ENCODE peak calls at places on chromosome 18, in nine cellular contexts. One of them, this sample, is unnamed.

GRCh38 chr18:62827397-62827796 is 112.1 kb downstream of the PHLPP1 start:
- DNase-seq in stimulated activated CD4-positive, alpha-beta T cell treated with anti-CD3 and anti-CD28 coated beads, Interleukin-2, amount 100 ng/mL, for 24 hours: no peak
- DNase-seq in lower lobe of right lung: no peak
- DNase-seq in transverse colon: no peak
- DNase-seq in NCI-H2029: no peak
- DNase-seq in hepatocyte: no peak
- DNase-seq in hepatic stellate cell: no peak
- DNase-seq in NCI-H2107: peak
- DNase-seq in thoracic aorta: no peak
- DNase-seq in this sample: no peak

GRCh38 chr18:435940-436339 is 64.6 kb downstream of the COLEC12 start:
- DNase-seq in stimulated activated CD4-positive, alpha-beta T cell treated with anti-CD3 and anti-CD28 coated beads, Interleukin-2, amount 100 ng/mL, for 24 hours: no peak
- DNase-seq in lower lobe of right lung: no peak
- DNase-seq in transverse colon: no peak
- DNase-seq in NCI-H2029: no peak
- DNase-seq in hepatocyte: no peak
- DNase-seq in hepatic stellate cell: no peak
- DNase-seq in NCI-H2107: no peak
- DNase-seq in thoracic aorta: no peak
- DNase-seq in this sample: no peak

GRCh38 chr18:36302676-36303075 is 5.2 kb downstream of the FHOD3 start:
- DNase-seq in stimulated activated CD4-positive, alpha-beta T cell treated with anti-CD3 and anti-CD28 coated beads, Interleukin-2, amount 100 ng/mL, for 24 hours: no peak
- DNase-seq in lower lobe of right lung: no peak
- DNase-seq in transverse colon: no peak
- DNase-seq in NCI-H2029: no peak
- DNase-seq in hepatocyte: no peak
- DNase-seq in hepatic stellate cell: no peak
- DNase-seq in NCI-H2107: no peak
- DNase-seq in thoracic aorta: no peak
- DNase-seq in this sample: no peak

GRCh38 chr18:48040457-48041110 is 110.1 kb upstream of the SMAD2 start:
- DNase-seq in stimulated activated CD4-positive, alpha-beta T cell treated with anti-CD3 and anti-CD28 coated beads, Interleukin-2, amount 100 ng/mL, for 24 hours: no peak
- DNase-seq in lower lobe of right lung: no peak
- DNase-seq in transverse colon: no peak
- DNase-seq in NCI-H2029: no peak
- DNase-seq in hepatocyte: no peak
- DNase-seq in hepatic stellate cell: no peak
- DNase-seq in NCI-H2107: no peak
- DNase-seq in thoracic aorta: no peak
- DNase-seq in this sample: no peak

GRCh38 chr18:48674198-48674721 is 135.4 kb downstream of the CTIF start:
- DNase-seq in stimulated activated CD4-positive, alpha-beta T cell treated with anti-CD3 and anti-CD28 coated beads, Interleukin-2, amount 100 ng/mL, for 24 hours: no peak
- DNase-seq in lower lobe of right lung: no peak
- DNase-seq in transverse colon: peak
- DNase-seq in NCI-H2029: no peak
- DNase-seq in hepatocyte: peak
- DNase-seq in hepatic stellate cell: no peak
- DNase-seq in NCI-H2107: no peak
- DNase-seq in thoracic aorta: peak
- DNase-seq in this sample: no peak

GRCh38 chr18:46297621-46298020 is 193.4 kb downstream of the HAUS1 start:
- DNase-seq in stimulated activated CD4-positive, alpha-beta T cell treated with anti-CD3 and anti-CD28 coated beads, Interleukin-2, amount 100 ng/mL, for 24 hours: peak
- DNase-seq in lower lobe of right lung: no peak
- DNase-seq in transverse colon: no peak
- DNase-seq in NCI-H2029: no peak
- DNase-seq in hepatocyte: no peak
- DNase-seq in hepatic stellate cell: no peak
- DNase-seq in NCI-H2107: no peak
- DNase-seq in thoracic aorta: no peak
- DNase-seq in this sample: no peak

GRCh38 chr18:50051288-50051687 is 143.7 kb downstream of the MYO5B start:
- DNase-seq in stimulated activated CD4-positive, alpha-beta T cell treated with anti-CD3 and anti-CD28 coated beads, Interleukin-2, amount 100 ng/mL, for 24 hours: no peak
- DNase-seq in lower lobe of right lung: no peak
- DNase-seq in transverse colon: no peak
- DNase-seq in NCI-H2029: no peak
- DNase-seq in hepatocyte: peak
- DNase-seq in hepatic stellate cell: no peak
- DNase-seq in NCI-H2107: no peak
- DNase-seq in thoracic aorta: no peak
- DNase-seq in this sample: no peak

GRCh38 chr18:50675043-50675442 is 115.2 kb downstream of the MAPK4 start:
- DNase-seq in stimulated activated CD4-positive, alpha-beta T cell treated with anti-CD3 and anti-CD28 coated beads, Interleukin-2, amount 100 ng/mL, for 24 hours: no peak
- DNase-seq in lower lobe of right lung: no peak
- DNase-seq in transverse colon: no peak
- DNase-seq in NCI-H2029: no peak
- DNase-seq in hepatocyte: no peak
- DNase-seq in hepatic stellate cell: no peak
- DNase-seq in NCI-H2107: no peak
- DNase-seq in thoracic aorta: no peak
- DNase-seq in this sample: no peak

GRCh38 chr18:43080671-43081070 is 34.8 kb downstream of the RIT2 start:
- DNase-seq in stimulated activated CD4-positive, alpha-beta T cell treated with anti-CD3 and anti-CD28 coated beads, Interleukin-2, amount 100 ng/mL, for 24 hours: no peak
- DNase-seq in lower lobe of right lung: no peak
- DNase-seq in transverse colon: no peak
- DNase-seq in NCI-H2029: no peak
- DNase-seq in hepatocyte: no peak
- DNase-seq in hepatic stellate cell: no peak
- DNase-seq in NCI-H2107: no peak
- DNase-seq in thoracic aorta: no peak
- DNase-seq in this sample: no peak

GRCh38 chr18:48913201-48913600 is 37.6 kb downstream of the SMAD7 start:
- DNase-seq in stimulated activated CD4-positive, alpha-beta T cell treated with anti-CD3 and anti-CD28 coated beads, Interleukin-2, amount 100 ng/mL, for 24 hours: peak
- DNase-seq in lower lobe of right lung: no peak
- DNase-seq in transverse colon: no peak
- DNase-seq in NCI-H2029: peak
- DNase-seq in hepatocyte: no peak
- DNase-seq in hepatic stellate cell: no peak
- DNase-seq in NCI-H2107: no peak
- DNase-seq in thoracic aorta: no peak
- DNase-seq in this sample: no peak

GRCh38 chr18:45050712-45051639 is 370.3 kb downstream of the SETBP1 start:
- DNase-seq in stimulated activated CD4-positive, alpha-beta T cell treated with anti-CD3 and anti-CD28 coated beads, Interleukin-2, amount 100 ng/mL, for 24 hours: no peak
- DNase-seq in lower lobe of right lung: no peak
- DNase-seq in transverse colon: no peak
- DNase-seq in NCI-H2029: no peak
- DNase-seq in hepatocyte: peak
- DNase-seq in hepatic stellate cell: peak
- DNase-seq in NCI-H2107: no peak
- DNase-seq in thoracic aorta: no peak
- DNase-seq in this sample: no peak

GRCh38 chr18:76441668-76442412 is 53.2 kb downstream of the ZNF516 start:
- DNase-seq in stimulated activated CD4-positive, alpha-beta T cell treated with anti-CD3 and anti-CD28 coated beads, Interleukin-2, amount 100 ng/mL, for 24 hours: no peak
- DNase-seq in lower lobe of right lung: no peak
- DNase-seq in transverse colon: no peak
- DNase-seq in NCI-H2029: no peak
- DNase-seq in hepatocyte: no peak
- DNase-seq in hepatic stellate cell: no peak
- DNase-seq in NCI-H2107: no peak
- DNase-seq in thoracic aorta: no peak
- DNase-seq in this sample: no peak

GRCh38 chr18:76212958-76213357 is 282.1 kb downstream of the ZNF516 start:
- DNase-seq in stimulated activated CD4-positive, alpha-beta T cell treated with anti-CD3 and anti-CD28 coated beads, Interleukin-2, amount 100 ng/mL, for 24 hours: no peak
- DNase-seq in lower lobe of right lung: no peak
- DNase-seq in transverse colon: no peak
- DNase-seq in NCI-H2029: peak
- DNase-seq in hepatocyte: no peak
- DNase-seq in hepatic stellate cell: no peak
- DNase-seq in NCI-H2107: peak
- DNase-seq in thoracic aorta: no peak
- DNase-seq in this sample: no peak

GRCh38 chr18:24878289-24878688 is 417.9 kb downstream of the HRH4 start:
- DNase-seq in stimulated activated CD4-positive, alpha-beta T cell treated with anti-CD3 and anti-CD28 coated beads, Interleukin-2, amount 100 ng/mL, for 24 hours: no peak
- DNase-seq in lower lobe of right lung: no peak
- DNase-seq in transverse colon: no peak
- DNase-seq in NCI-H2029: no peak
- DNase-seq in hepatocyte: peak
- DNase-seq in hepatic stellate cell: peak
- DNase-seq in NCI-H2107: no peak
- DNase-seq in thoracic aorta: no peak
- DNase-seq in this sample: no peak

GRCh38 chr18:30486856-30487255 is 555.7 kb downstream of the DSC3 start:
- DNase-seq in stimulated activated CD4-positive, alpha-beta T cell treated with anti-CD3 and anti-CD28 coated beads, Interleukin-2, amount 100 ng/mL, for 24 hours: no peak
- DNase-seq in lower lobe of right lung: no peak
- DNase-seq in transverse colon: no peak
- DNase-seq in NCI-H2029: no peak
- DNase-seq in hepatocyte: no peak
- DNase-seq in hepatic stellate cell: no peak
- DNase-seq in NCI-H2107: no peak
- DNase-seq in thoracic aorta: no peak
- DNase-seq in this sample: no peak

GRCh38 chr18:24843123-24843522 is 382.7 kb downstream of the HRH4 start:
- DNase-seq in stimulated activated CD4-positive, alpha-beta T cell treated with anti-CD3 and anti-CD28 coated beads, Interleukin-2, amount 100 ng/mL, for 24 hours: no peak
- DNase-seq in lower lobe of right lung: no peak
- DNase-seq in transverse colon: no peak
- DNase-seq in NCI-H2029: no peak
- DNase-seq in hepatocyte: no peak
- DNase-seq in hepatic stellate cell: no peak
- DNase-seq in NCI-H2107: no peak
- DNase-seq in thoracic aorta: no peak
- DNase-seq in this sample: no peak

GRCh38 chr18:11672846-11673454 is 16.1 kb upstream of the GNAL start:
- DNase-seq in stimulated activated CD4-positive, alpha-beta T cell treated with anti-CD3 and anti-CD28 coated beads, Interleukin-2, amount 100 ng/mL, for 24 hours: no peak
- DNase-seq in lower lobe of right lung: no peak
- DNase-seq in transverse colon: no peak
- DNase-seq in NCI-H2029: no peak
- DNase-seq in hepatocyte: no peak
- DNase-seq in hepatic stellate cell: no peak
- DNase-seq in NCI-H2107: no peak
- DNase-seq in thoracic aorta: no peak
- DNase-seq in this sample: no peak

GRCh38 chr18:23209031-23209430 is 73.7 kb downstream of the CABLES1 start:
- DNase-seq in stimulated activated CD4-positive, alpha-beta T cell treated with anti-CD3 and anti-CD28 coated beads, Interleukin-2, amount 100 ng/mL, for 24 hours: no peak
- DNase-seq in lower lobe of right lung: no peak
- DNase-seq in transverse colon: no peak
- DNase-seq in NCI-H2029: no peak
- DNase-seq in hepatocyte: peak
- DNase-seq in hepatic stellate cell: no peak
- DNase-seq in NCI-H2107: no peak
- DNase-seq in thoracic aorta: no peak
- DNase-seq in this sample: no peak

GRCh38 chr18:13453714-13454113 is 235.2 kb downstream of the LDLRAD4 start:
- DNase-seq in stimulated activated CD4-positive, alpha-beta T cell treated with anti-CD3 and anti-CD28 coated beads, Interleukin-2, amount 100 ng/mL, for 24 hours: no peak
- DNase-seq in lower lobe of right lung: no peak
- DNase-seq in transverse colon: no peak
- DNase-seq in NCI-H2029: no peak
- DNase-seq in hepatocyte: no peak
- DNase-seq in hepatic stellate cell: no peak
- DNase-seq in NCI-H2107: no peak
- DNase-seq in thoracic aorta: no peak
- DNase-seq in this sample: no peak

GRCh38 chr18:8719192-8719591 is 13.8 kb downstream of the MTCL1 start:
- DNase-seq in stimulated activated CD4-positive, alpha-beta T cell treated with anti-CD3 and anti-CD28 coated beads, Interleukin-2, amount 100 ng/mL, for 24 hours: no peak
- DNase-seq in lower lobe of right lung: no peak
- DNase-seq in transverse colon: no peak
- DNase-seq in NCI-H2029: no peak
- DNase-seq in hepatocyte: no peak
- DNase-seq in hepatic stellate cell: no peak
- DNase-seq in NCI-H2107: no peak
- DNase-seq in thoracic aorta: no peak
- DNase-seq in this sample: no peak

GRCh38 chr18:35982404-35983114 is 10.1 kb downstream of the RMP24 start:
- DNase-seq in stimulated activated CD4-positive, alpha-beta T cell treated with anti-CD3 and anti-CD28 coated beads, Interleukin-2, amount 100 ng/mL, for 24 hours: no peak
- DNase-seq in lower lobe of right lung: no peak
- DNase-seq in transverse colon: no peak
- DNase-seq in NCI-H2029: no peak
- DNase-seq in hepatocyte: no peak
- DNase-seq in hepatic stellate cell: no peak
- DNase-seq in NCI-H2107: no peak
- DNase-seq in thoracic aorta: no peak
- DNase-seq in this sample: no peak

GRCh38 chr18:13530879-13531387 is 195.4 kb downstream of the FAM210A start:
- DNase-seq in stimulated activated CD4-positive, alpha-beta T cell treated with anti-CD3 and anti-CD28 coated beads, Interleukin-2, amount 100 ng/mL, for 24 hours: no peak
- DNase-seq in lower lobe of right lung: peak
- DNase-seq in transverse colon: peak
- DNase-seq in NCI-H2029: no peak
- DNase-seq in hepatocyte: peak
- DNase-seq in hepatic stellate cell: peak
- DNase-seq in NCI-H2107: no peak
- DNase-seq in thoracic aorta: peak
- DNase-seq in this sample: no peak

GRCh38 chr18:74139414-74139813 is 8.2 kb downstream of the FBXO15 start:
- DNase-seq in stimulated activated CD4-positive, alpha-beta T cell treated with anti-CD3 and anti-CD28 coated beads, Interleukin-2, amount 100 ng/mL, for 24 hours: no peak
- DNase-seq in lower lobe of right lung: no peak
- DNase-seq in transverse colon: no peak
- DNase-seq in NCI-H2029: no peak
- DNase-seq in hepatocyte: no peak
- DNase-seq in hepatic stellate cell: no peak
- DNase-seq in NCI-H2107: no peak
- DNase-seq in thoracic aorta: no peak
- DNase-seq in this sample: no peak

GRCh38 chr18:1806884-1807615 is 764.3 kb downstream of the METTL4 start:
- DNase-seq in stimulated activated CD4-positive, alpha-beta T cell treated with anti-CD3 and anti-CD28 coated beads, Interleukin-2, amount 100 ng/mL, for 24 hours: no peak
- DNase-seq in lower lobe of right lung: no peak
- DNase-seq in transverse colon: no peak
- DNase-seq in NCI-H2029: no peak
- DNase-seq in hepatocyte: no peak
- DNase-seq in hepatic stellate cell: no peak
- DNase-seq in NCI-H2107: no peak
- DNase-seq in thoracic aorta: no peak
- DNase-seq in this sample: no peak

GRCh38 chr18:41326311-41326710 is 628.7 kb upstream of the PIK3C3 start:
- DNase-seq in stimulated activated CD4-positive, alpha-beta T cell treated with anti-CD3 and anti-CD28 coated beads, Interleukin-2, amount 100 ng/mL, for 24 hours: no peak
- DNase-seq in lower lobe of right lung: no peak
- DNase-seq in transverse colon: no peak
- DNase-seq in NCI-H2029: no peak
- DNase-seq in hepatocyte: no peak
- DNase-seq in hepatic stellate cell: no peak
- DNase-seq in NCI-H2107: peak
- DNase-seq in thoracic aorta: no peak
- DNase-seq in this sample: no peak

GRCh38 chr18:52869349-52869923 is 529.4 kb downstream of the DCC start:
- DNase-seq in stimulated activated CD4-positive, alpha-beta T cell treated with anti-CD3 and anti-CD28 coated beads, Interleukin-2, amount 100 ng/mL, for 24 hours: no peak
- DNase-seq in lower lobe of right lung: peak
- DNase-seq in transverse colon: no peak
- DNase-seq in NCI-H2029: no peak
- DNase-seq in hepatocyte: no peak
- DNase-seq in hepatic stellate cell: no peak
- DNase-seq in NCI-H2107: no peak
- DNase-seq in thoracic aorta: no peak
- DNase-seq in this sample: no peak

GRCh38 chr18:14767474-14767873 is 19.5 kb downstream of the ANKRD30B start:
- DNase-seq in stimulated activated CD4-positive, alpha-beta T cell treated with anti-CD3 and anti-CD28 coated beads, Interleukin-2, amount 100 ng/mL, for 24 hours: no peak
- DNase-seq in lower lobe of right lung: no peak
- DNase-seq in transverse colon: no peak
- DNase-seq in NCI-H2029: no peak
- DNase-seq in hepatocyte: no peak
- DNase-seq in hepatic stellate cell: no peak
- DNase-seq in NCI-H2107: no peak
- DNase-seq in thoracic aorta: no peak
- DNase-seq in this sample: no peak

GRCh38 chr18:69490813-69491212 is 90.1 kb downstream of the DOK6 start:
- DNase-seq in stimulated activated CD4-positive, alpha-beta T cell treated with anti-CD3 and anti-CD28 coated beads, Interleukin-2, amount 100 ng/mL, for 24 hours: no peak
- DNase-seq in lower lobe of right lung: no peak
- DNase-seq in transverse colon: no peak
- DNase-seq in NCI-H2029: no peak
- DNase-seq in hepatocyte: no peak
- DNase-seq in hepatic stellate cell: peak
- DNase-seq in NCI-H2107: no peak
- DNase-seq in thoracic aorta: no peak
- DNase-seq in this sample: no peak

GRCh38 chr18:57048859-57049258 is 98.0 kb upstream of the BOD1L2 start:
- DNase-seq in stimulated activated CD4-positive, alpha-beta T cell treated with anti-CD3 and anti-CD28 coated beads, Interleukin-2, amount 100 ng/mL, for 24 hours: no peak
- DNase-seq in lower lobe of right lung: no peak
- DNase-seq in transverse colon: no peak
- DNase-seq in NCI-H2029: no peak
- DNase-seq in hepatocyte: no peak
- DNase-seq in hepatic stellate cell: no peak
- DNase-seq in NCI-H2107: no peak
- DNase-seq in thoracic aorta: no peak
- DNase-seq in this sample: no peak

GRCh38 chr18:45342653-45343052 is 272.6 kb upstream of the SLC14A2 start:
- DNase-seq in stimulated activated CD4-positive, alpha-beta T cell treated with anti-CD3 and anti-CD28 coated beads, Interleukin-2, amount 100 ng/mL, for 24 hours: no peak
- DNase-seq in lower lobe of right lung: no peak
- DNase-seq in transverse colon: no peak
- DNase-seq in NCI-H2029: no peak
- DNase-seq in hepatocyte: no peak
- DNase-seq in hepatic stellate cell: no peak
- DNase-seq in NCI-H2107: no peak
- DNase-seq in thoracic aorta: no peak
- DNase-seq in this sample: no peak

GRCh38 chr18:26089247-26090129 is 925 bp downstream of the SS18 start:
- DNase-seq in stimulated activated CD4-positive, alpha-beta T cell treated with anti-CD3 and anti-CD28 coated beads, Interleukin-2, amount 100 ng/mL, for 24 hours: no peak
- DNase-seq in lower lobe of right lung: no peak
- DNase-seq in transverse colon: no peak
- DNase-seq in NCI-H2029: no peak
- DNase-seq in hepatocyte: peak
- DNase-seq in hepatic stellate cell: peak
- DNase-seq in NCI-H2107: no peak
- DNase-seq in thoracic aorta: no peak
- DNase-seq in this sample: no peak